ENCODE peak calls at places on chromosomes 5 and 9, in five cellular contexts. One of them, this sample, is unnamed.

GRCh38 chr5:437281-437771 is 5.7 kb upstream of the EXOC3 start:
- DNase-seq in mesothelial cell of epicardium: no peak
- DNase-seq in GM06990: no peak
- DNase-seq in neural progenitor cell: no peak
- DNase-seq in AG09309: no peak
- DNase-seq in this sample: no peak

GRCh38 chr5:501833-502184 is 22.4 kb downstream of the SLC9A3 start:
- DNase-seq in neural progenitor cell: no peak
- DNase-seq in GM06990: no peak
- DNase-seq in mesothelial cell of epicardium: no peak
- DNase-seq in AG09309: no peak
- DNase-seq in this sample: no peak

GRCh38 chr5:123429993-123430392 is 6.8 kb upstream of the CEP120 start:
- DNase-seq in neural progenitor cell: no peak
- DNase-seq in AG09309: peak
- DNase-seq in GM06990: no peak
- DNase-seq in mesothelial cell of epicardium: no peak
- DNase-seq in this sample: no peak

GRCh38 chr5:139468421-139468931 is 2.3 kb upstream of the SMIM33 start:
- DNase-seq in GM06990: no peak
- DNase-seq in mesothelial cell of epicardium: no peak
- DNase-seq in neural progenitor cell: peak
- DNase-seq in AG09309: no peak
- DNase-seq in this sample: no peak

GRCh38 chr5:19959830-19960384 is 28.1 kb downstream of the CDH18 start:
- DNase-seq in neural progenitor cell: no peak
- DNase-seq in GM06990: no peak
- DNase-seq in mesothelial cell of epicardium: no peak
- DNase-seq in AG09309: no peak
- DNase-seq in this sample: no peak

GRCh38 chr9:107213080-107213479 is 70.0 kb upstream of the RAD23B start:
- DNase-seq in AG09309: no peak
- DNase-seq in neural progenitor cell: no peak
- DNase-seq in mesothelial cell of epicardium: no peak
- DNase-seq in GM06990: no peak
- DNase-seq in this sample: no peak

GRCh38 chr9:134055981-134056461 is 11.8 kb downstream of the BRD3 start:
- DNase-seq in mesothelial cell of epicardium: peak
- DNase-seq in neural progenitor cell: no peak
- DNase-seq in AG09309: peak
- DNase-seq in GM06990: no peak
- DNase-seq in this sample: no peak

GRCh38 chr5:179243333-179243732 is 101.9 kb downstream of the ADAMTS2 start:
- DNase-seq in AG09309: no peak
- DNase-seq in GM06990: no peak
- DNase-seq in mesothelial cell of epicardium: no peak
- DNase-seq in neural progenitor cell: no peak
- DNase-seq in this sample: no peak

GRCh38 chr9:98547606-98548005 is 161.1 kb downstream of the GABBR2 start:
- DNase-seq in mesothelial cell of epicardium: no peak
- DNase-seq in AG09309: no peak
- DNase-seq in GM06990: no peak
- DNase-seq in neural progenitor cell: no peak
- DNase-seq in this sample: no peak

GRCh38 chr5:14110680-14111079 is 32.5 kb upstream of the TRIO start:
- DNase-seq in neural progenitor cell: no peak
- DNase-seq in mesothelial cell of epicardium: no peak
- DNase-seq in AG09309: peak
- DNase-seq in GM06990: no peak
- DNase-seq in this sample: no peak

GRCh38 chr5:181037365-181037861 is 2.7 kb upstream of the BTNL9 start:
- DNase-seq in GM06990: no peak
- DNase-seq in neural progenitor cell: peak
- DNase-seq in AG09309: no peak
- DNase-seq in mesothelial cell of epicardium: no peak
- DNase-seq in this sample: no peak

GRCh38 chr5:135236951-135237791 is 161.9 kb downstream of the MACROH2A1 start:
- DNase-seq in GM06990: no peak
- DNase-seq in neural progenitor cell: no peak
- DNase-seq in AG09309: no peak
- DNase-seq in mesothelial cell of epicardium: no peak
- DNase-seq in this sample: no peak

GRCh38 chr5:127305486-127305885 is 14.9 kb downstream of the MEGF10 start:
- DNase-seq in mesothelial cell of epicardium: no peak
- DNase-seq in neural progenitor cell: no peak
- DNase-seq in GM06990: no peak
- DNase-seq in AG09309: no peak
- DNase-seq in this sample: no peak

GRCh38 chr9:105007143-105007542 is 79.2 kb upstream of the ABCA1 start:
- DNase-seq in neural progenitor cell: no peak
- DNase-seq in GM06990: no peak
- DNase-seq in mesothelial cell of epicardium: no peak
- DNase-seq in AG09309: peak
- DNase-seq in this sample: no peak

GRCh38 chr9:135714242-135715055 is 12.5 kb downstream of the KCNT1 start:
- DNase-seq in mesothelial cell of epicardium: peak
- DNase-seq in AG09309: no peak
- DNase-seq in GM06990: no peak
- DNase-seq in neural progenitor cell: peak
- DNase-seq in this sample: no peak

GRCh38 chr5:135010502-135011354 is 23.3 kb downstream of the PITX1 start:
- DNase-seq in mesothelial cell of epicardium: no peak
- DNase-seq in neural progenitor cell: no peak
- DNase-seq in AG09309: no peak
- DNase-seq in GM06990: no peak
- DNase-seq in this sample: no peak

GRCh38 chr5:141513021-141513626 is 24.2 kb downstream of the PCDHGC5 start:
- DNase-seq in neural progenitor cell: peak
- DNase-seq in mesothelial cell of epicardium: no peak
- DNase-seq in GM06990: peak
- DNase-seq in AG09309: no peak
- DNase-seq in this sample: peak

DNA sequence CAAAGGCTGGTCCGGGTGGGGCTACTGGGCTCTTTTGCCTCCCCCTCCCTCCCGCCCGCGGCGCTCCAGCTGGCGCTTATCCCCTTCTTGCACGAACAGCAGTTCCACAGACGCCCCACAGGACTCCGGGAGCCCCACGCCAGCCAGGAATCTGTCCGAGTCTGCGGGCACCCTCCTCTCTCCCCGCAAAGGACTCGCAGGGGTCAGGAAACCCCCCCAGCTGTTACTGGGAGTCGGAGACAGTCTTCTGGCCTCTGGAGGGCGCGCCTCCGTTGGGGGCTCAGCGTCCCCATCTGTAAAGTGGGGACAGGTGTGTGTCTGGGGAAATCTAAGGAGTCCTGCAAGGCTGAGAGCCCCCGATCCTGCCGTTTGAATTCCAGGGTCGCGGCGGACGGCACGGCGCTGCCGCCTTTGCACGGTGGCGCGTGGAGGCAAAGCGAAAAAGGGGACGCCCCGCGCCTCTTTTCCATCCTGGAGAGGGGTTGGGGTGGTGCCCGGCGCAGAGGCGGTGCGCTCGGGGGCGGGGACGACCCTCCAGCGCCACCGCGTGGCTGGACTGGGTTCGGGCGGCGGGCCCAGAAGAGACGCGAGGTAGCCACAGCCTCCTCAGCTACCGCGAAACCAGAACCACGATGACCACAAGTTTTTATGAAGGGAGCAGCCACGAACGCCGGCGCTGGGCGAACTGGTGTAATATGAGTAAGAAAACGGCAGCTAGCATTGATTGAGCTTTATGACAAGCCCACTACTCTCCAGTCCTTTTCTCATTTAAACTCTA is 2.8 kb upstream of the CCIN start:
- DNase-seq in neural progenitor cell: peak
- DNase-seq in AG09309: no peak
- DNase-seq in mesothelial cell of epicardium: peak
- DNase-seq in GM06990: peak
- DNase-seq in this sample: peak
- TF ChIP-seq CTCF in neural progenitor cell: peak
- TF ChIP-seq CTCF in AG09309: peak
- TF ChIP-seq CTCF in mesothelial cell of epicardium: peak
- TF ChIP-seq CTCF in GM06990: peak
- TF ChIP-seq CTCF in this sample: peak

DNA sequence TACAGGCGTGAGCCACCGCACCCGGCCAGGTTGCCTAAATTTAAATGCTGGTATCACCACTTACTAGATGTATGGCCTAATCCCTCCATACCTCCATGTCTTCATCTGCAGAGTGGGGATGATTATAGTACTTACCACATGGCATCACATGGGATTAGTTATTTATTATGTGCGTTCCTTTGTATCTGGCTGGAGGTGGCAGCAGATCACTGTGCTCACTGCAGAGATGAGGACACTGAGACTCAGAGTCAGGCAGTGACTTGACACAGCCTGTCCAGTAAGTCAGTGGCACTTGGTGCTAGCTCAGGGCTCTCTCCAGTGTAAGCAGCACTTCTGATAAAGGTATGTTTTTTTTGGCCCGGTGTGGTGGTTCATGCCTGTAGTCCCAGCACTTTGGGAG is 38.4 kb upstream of the HAND1 start:
- DNase-seq in AG09309: no peak
- DNase-seq in mesothelial cell of epicardium: no peak
- DNase-seq in GM06990: no peak
- DNase-seq in neural progenitor cell: no peak
- DNase-seq in this sample: no peak
- TF ChIP-seq CTCF in AG09309: no peak
- TF ChIP-seq CTCF in mesothelial cell of epicardium: no peak
- TF ChIP-seq CTCF in GM06990: no peak
- TF ChIP-seq CTCF in neural progenitor cell: no peak
- TF ChIP-seq CTCF in this sample: no peak

GRCh38 chr5:172707285-172708182 is 63.5 kb downstream of the DUSP1 start:
- DNase-seq in neural progenitor cell: peak
- DNase-seq in AG09309: peak
- DNase-seq in GM06990: no peak
- DNase-seq in mesothelial cell of epicardium: no peak
- DNase-seq in this sample: no peak
- TF ChIP-seq CTCF in neural progenitor cell: peak
- TF ChIP-seq CTCF in AG09309: peak
- TF ChIP-seq CTCF in GM06990: peak
- TF ChIP-seq CTCF in mesothelial cell of epicardium: no peak
- TF ChIP-seq CTCF in this sample: peak

DNA sequence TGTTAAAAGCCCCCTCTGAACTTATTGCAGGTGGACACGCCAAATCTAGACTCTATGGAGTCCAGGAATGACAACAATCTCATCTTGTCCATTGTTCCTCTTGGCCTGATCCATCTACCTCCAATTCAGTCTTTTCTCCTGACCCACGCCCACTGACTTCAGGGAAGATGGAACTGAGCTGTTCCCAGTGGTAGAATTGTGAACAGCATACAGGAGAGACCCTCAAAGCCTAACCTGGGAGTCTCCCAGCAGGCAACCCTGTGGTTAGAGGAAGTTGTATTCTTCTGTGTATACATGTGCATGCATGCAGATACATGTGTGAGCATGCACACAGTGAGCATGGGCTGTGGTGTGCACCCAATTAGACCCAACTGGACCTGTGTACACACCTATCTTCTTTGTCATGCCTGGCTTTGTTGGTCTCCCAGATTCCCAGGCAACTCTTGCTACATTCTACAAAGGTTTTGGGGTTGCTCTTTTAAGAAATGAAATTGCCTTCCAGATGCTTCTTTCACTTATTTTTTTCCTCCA is 286.0 kb downstream of the ZSWIM6 start:
- DNase-seq in neural progenitor cell: no peak
- DNase-seq in GM06990: no peak
- DNase-seq in AG09309: no peak
- DNase-seq in mesothelial cell of epicardium: no peak
- DNase-seq in this sample: no peak
- TF ChIP-seq CTCF in neural progenitor cell: no peak
- TF ChIP-seq CTCF in GM06990: no peak
- TF ChIP-seq CTCF in AG09309: no peak
- TF ChIP-seq CTCF in mesothelial cell of epicardium: no peak
- TF ChIP-seq CTCF in this sample: no peak

GRCh38 chr5:177507596-177508216 is 1.9 kb downstream of the DOK3 start:
- DNase-seq in GM06990: no peak
- DNase-seq in mesothelial cell of epicardium: no peak
- DNase-seq in AG09309: no peak
- DNase-seq in neural progenitor cell: no peak
- DNase-seq in this sample: no peak
- TF ChIP-seq CTCF in GM06990: no peak
- TF ChIP-seq CTCF in mesothelial cell of epicardium: no peak
- TF ChIP-seq CTCF in AG09309: no peak
- TF ChIP-seq CTCF in neural progenitor cell: no peak
- TF ChIP-seq CTCF in this sample: no peak

GRCh38 chr5:37005252-37005651 is 128.7 kb downstream of the NIPBL start:
- DNase-seq in neural progenitor cell: no peak
- DNase-seq in mesothelial cell of epicardium: no peak
- DNase-seq in AG09309: peak
- DNase-seq in GM06990: no peak
- DNase-seq in this sample: no peak

GRCh38 chr5:37002176-37002751 is 125.7 kb downstream of the NIPBL start:
- DNase-seq in mesothelial cell of epicardium: no peak
- DNase-seq in AG09309: no peak
- DNase-seq in neural progenitor cell: no peak
- DNase-seq in GM06990: no peak
- DNase-seq in this sample: no peak

GRCh38 chr5:37005946-37006540 is 129.5 kb downstream of the NIPBL start:
- DNase-seq in neural progenitor cell: no peak
- DNase-seq in mesothelial cell of epicardium: no peak
- DNase-seq in GM06990: no peak
- DNase-seq in AG09309: no peak
- DNase-seq in this sample: peak
- TF ChIP-seq CTCF in neural progenitor cell: peak
- TF ChIP-seq CTCF in mesothelial cell of epicardium: peak
- TF ChIP-seq CTCF in GM06990: peak
- TF ChIP-seq CTCF in AG09309: peak
- TF ChIP-seq CTCF in this sample: peak

GRCh38 chr9:96216618-96217017 is 85.4 kb downstream of the HSD17B3 start:
- DNase-seq in AG09309: no peak
- DNase-seq in mesothelial cell of epicardium: no peak
- DNase-seq in GM06990: no peak
- DNase-seq in neural progenitor cell: no peak
- DNase-seq in this sample: no peak

GRCh38 chr9:96217756-96218693 is 84.0 kb downstream of the HSD17B3 start:
- DNase-seq in neural progenitor cell: peak
- DNase-seq in AG09309: no peak
- DNase-seq in mesothelial cell of epicardium: peak
- DNase-seq in GM06990: peak
- DNase-seq in this sample: peak

GRCh38 chr9:96217358-96217755 is 84.6 kb downstream of the HSD17B3 start:
- DNase-seq in neural progenitor cell: peak
- DNase-seq in GM06990: no peak
- DNase-seq in AG09309: no peak
- DNase-seq in mesothelial cell of epicardium: no peak
- DNase-seq in this sample: no peak

GRCh38 chr9:96214639-96215038 is 87.3 kb downstream of the HSD17B3 start:
- DNase-seq in neural progenitor cell: peak
- DNase-seq in GM06990: no peak
- DNase-seq in mesothelial cell of epicardium: no peak
- DNase-seq in AG09309: no peak
- DNase-seq in this sample: no peak

GRCh38 chr9:96215841-96216240 is 86.1 kb downstream of the HSD17B3 start:
- DNase-seq in neural progenitor cell: no peak
- DNase-seq in mesothelial cell of epicardium: no peak
- DNase-seq in GM06990: no peak
- DNase-seq in AG09309: no peak
- DNase-seq in this sample: no peak
- TF ChIP-seq CTCF in neural progenitor cell: no peak
- TF ChIP-seq CTCF in mesothelial cell of epicardium: no peak
- TF ChIP-seq CTCF in GM06990: no peak
- TF ChIP-seq CTCF in AG09309: no peak
- TF ChIP-seq CTCF in this sample: no peak

GRCh38 chr5:143957455-143957854 is 145.5 kb downstream of the HMHB1 start:
- DNase-seq in GM06990: no peak
- DNase-seq in neural progenitor cell: no peak
- DNase-seq in AG09309: no peak
- DNase-seq in mesothelial cell of epicardium: no peak
- DNase-seq in this sample: no peak
- TF ChIP-seq CTCF in GM06990: peak
- TF ChIP-seq CTCF in neural progenitor cell: peak
- TF ChIP-seq CTCF in AG09309: peak
- TF ChIP-seq CTCF in mesothelial cell of epicardium: peak
- TF ChIP-seq CTCF in this sample: peak

This sample was measured in GM13977.